ENCODE peak calls at places on chromosomes 11 and 22, in five cellular contexts. One of them, this sample, is unnamed. For H3K79me2, the result is how much of the 10 kb centered on the place peaks cover.

GRCh38 chr22:46370584-46371373 is 35.3 kb downstream of the TRMU start:
- DNase-seq in MM.1S: peak
- DNase-seq in GM23338: no peak
- DNase-seq in DND-41: no peak
- DNase-seq in GM23248: no peak
- DNase-seq in this sample: no peak

GRCh38 chr11:71240865-71241691 is 11.3 kb downstream of the SHANK2 start:
- DNase-seq in GM23248: peak
- DNase-seq in GM23338: peak
- DNase-seq in MM.1S: no peak
- DNase-seq in DND-41: no peak
- DNase-seq in this sample: no peak

GRCh38 chr11:43648888-43649287 is 31.6 kb upstream of the HSD17B12 start:
- DNase-seq in MM.1S: no peak
- DNase-seq in GM23338: no peak
- DNase-seq in DND-41: no peak
- DNase-seq in GM23248: no peak
- DNase-seq in this sample: no peak

GRCh38 chr22:37535159-37535558 is 15.9 kb upstream of the CARD10 start:
- DNase-seq in GM23248: no peak
- DNase-seq in GM23338: no peak
- DNase-seq in MM.1S: no peak
- DNase-seq in DND-41: no peak
- DNase-seq in this sample: no peak

GRCh38 chr11:68118753-68119448 is 2.3 kb downstream of the CHKA start:
- DNase-seq in DND-41: no peak
- DNase-seq in GM23248: no peak
- DNase-seq in GM23338: no peak
- DNase-seq in MM.1S: no peak
- DNase-seq in this sample: no peak

GRCh38 chr11:34890812-34891211 is 25.4 kb downstream of the APIP start:
- DNase-seq in GM23338: peak
- DNase-seq in DND-41: no peak
- DNase-seq in MM.1S: peak
- DNase-seq in GM23248: peak
- DNase-seq in this sample: peak

GRCh38 chr22:38758276-38758945 is 2.6 kb upstream of the SUN2 start:
- DNase-seq in DND-41: peak
- DNase-seq in GM23338: no peak
- DNase-seq in GM23248: no peak
- DNase-seq in MM.1S: no peak
- DNase-seq in this sample: no peak

GRCh38 chr11:57649826-57650738 is at the start of gene YPEL4:
- DNase-seq in MM.1S: no peak
- DNase-seq in GM23338: peak
- DNase-seq in GM23248: peak
- DNase-seq in DND-41: peak
- DNase-seq in this sample: no peak

GRCh38 chr11:112826788-112827187 is 134.4 kb upstream of the NCAM1 start:
- DNase-seq in DND-41: no peak
- DNase-seq in GM23338: no peak
- DNase-seq in MM.1S: no peak
- DNase-seq in GM23248: no peak
- DNase-seq in this sample: no peak

GRCh38 chr11:67060111-67060522 is 3.5 kb downstream of the RHOD start:
- DNase-seq in MM.1S: no peak
- DNase-seq in DND-41: no peak
- DNase-seq in GM23248: peak
- DNase-seq in GM23338: no peak
- DNase-seq in this sample: no peak

GRCh38 chr11:2090172-2091111 is 48.7 kb downstream of the IGF2 start:
- DNase-seq in MM.1S: no peak
- DNase-seq in GM23338: no peak
- DNase-seq in DND-41: no peak
- DNase-seq in GM23248: no peak
- DNase-seq in this sample: no peak

GRCh38 chr11:74678591-74679512 is 52.4 kb downstream of the CHRDL2 start:
- DNase-seq in GM23248: peak
- DNase-seq in MM.1S: no peak
- DNase-seq in GM23338: no peak
- DNase-seq in DND-41: no peak
- DNase-seq in this sample: no peak

GRCh38 chr22:31019276-31019930 is 50.3 kb downstream of the TUG1 start:
- DNase-seq in DND-41: no peak
- DNase-seq in MM.1S: no peak
- DNase-seq in GM23248: no peak
- DNase-seq in GM23338: no peak
- DNase-seq in this sample: no peak

GRCh38 chr11:78161937-78162336 is 22.5 kb upstream of the ALG8 start:
- DNase-seq in GM23248: no peak
- DNase-seq in MM.1S: no peak
- DNase-seq in DND-41: no peak
- DNase-seq in GM23338: no peak
- DNase-seq in this sample: no peak

GRCh38 chr11:17405232-17406005 is 17.0 kb upstream of the KCNJ11 start:
- DNase-seq in DND-41: no peak
- DNase-seq in GM23338: peak
- DNase-seq in MM.1S: peak
- DNase-seq in GM23248: peak
- DNase-seq in this sample: peak

GRCh38 chr11:37857726-37858125 is 1259.7 kb upstream of the RAG2 start:
- DNase-seq in MM.1S: no peak
- DNase-seq in GM23338: peak
- DNase-seq in DND-41: no peak
- DNase-seq in GM23248: no peak
- DNase-seq in this sample: no peak

GRCh38 chr11:77604281-77604680 is 14.5 kb downstream of the AQP11 start:
- DNase-seq in GM23338: no peak
- DNase-seq in GM23248: no peak
- DNase-seq in MM.1S: no peak
- DNase-seq in DND-41: no peak
- DNase-seq in this sample: no peak

GRCh38 chr11:111735262-111736116 is 30.7 kb downstream of the PPP2R1B start:
- DNase-seq in DND-41: no peak
- DNase-seq in MM.1S: no peak
- DNase-seq in GM23338: no peak
- DNase-seq in GM23248: peak
- DNase-seq in this sample: no peak

GRCh38 chr11:106999203-106999602 is 19.1 kb downstream of the GUCY1A2 start:
- DNase-seq in DND-41: no peak
- DNase-seq in GM23338: no peak
- DNase-seq in MM.1S: no peak
- DNase-seq in GM23248: peak
- DNase-seq in this sample: no peak

GRCh38 chr11:67996622-67997459 is 7.1 kb downstream of the UNC93B1 start:
- DNase-seq in GM23248: peak
- DNase-seq in DND-41: peak
- DNase-seq in MM.1S: peak
- DNase-seq in GM23338: peak
- DNase-seq in this sample: peak

GRCh38 chr11:41316726-41317125 is 142.7 kb downstream of the LRRC4C start:
- DNase-seq in GM23248: no peak
- DNase-seq in GM23338: no peak
- DNase-seq in MM.1S: no peak
- DNase-seq in DND-41: no peak
- DNase-seq in this sample: no peak

GRCh38 chr22:39725351-39726035 is 154.9 kb downstream of the CACNA1I start:
- DNase-seq in GM23248: no peak
- DNase-seq in GM23338: no peak
- DNase-seq in MM.1S: no peak
- DNase-seq in DND-41: no peak
- DNase-seq in this sample: no peak

GRCh38 chr11:1844221-1845094 is 5.7 kb downstream of the TNNI2 start:
- DNase-seq in GM23338: no peak
- DNase-seq in GM23248: no peak
- DNase-seq in DND-41: no peak
- DNase-seq in MM.1S: no peak
- DNase-seq in this sample: no peak

GRCh38 chr11:790721-791564 is 1.1 kb upstream of the CEND1 start:
- DNase-seq in GM23248: peak
- DNase-seq in GM23338: peak
- DNase-seq in DND-41: no peak
- DNase-seq in MM.1S: no peak
- DNase-seq in this sample: no peak

GRCh38 chr11:76524919-76525318 is 80.1 kb downstream of the EMSY start:
- DNase-seq in GM23338: no peak
- DNase-seq in DND-41: no peak
- DNase-seq in MM.1S: no peak
- DNase-seq in GM23248: peak
- DNase-seq in this sample: peak

GRCh38 chr11:111938687-111939160 is 1.6 kb downstream of the DIXDC1 start:
- DNase-seq in GM23248: peak
- DNase-seq in DND-41: no peak
- DNase-seq in MM.1S: peak
- DNase-seq in GM23338: peak
- DNase-seq in this sample: no peak

GRCh38 chr11:34302046-34302921 is 55.5 kb downstream of the ABTB2 start:
- DNase-seq in GM23248: peak
- DNase-seq in DND-41: no peak
- DNase-seq in MM.1S: no peak
- DNase-seq in GM23338: no peak
- DNase-seq in this sample: peak

GRCh38 chr11:6610591-6610990 is 1.4 kb downstream of the TAF10 start:
- DNase-seq in GM23248: no peak
- DNase-seq in MM.1S: no peak
- DNase-seq in DND-41: no peak
- DNase-seq in GM23338: no peak
- DNase-seq in this sample: no peak

GRCh38 chr11:59243633-59244032 is 30.9 kb upstream of the MPEG1 start:
- DNase-seq in GM23248: no peak
- DNase-seq in DND-41: no peak
- DNase-seq in GM23338: no peak
- DNase-seq in MM.1S: no peak
- DNase-seq in this sample: no peak

GRCh38 chr22:50119768-50120251 is 30.0 kb downstream of the MOV10L1 start:
- DNase-seq in GM23338: no peak
- DNase-seq in GM23248: no peak
- DNase-seq in MM.1S: no peak
- DNase-seq in DND-41: no peak
- DNase-seq in this sample: no peak

GRCh38 chr22:22884888-22885840 is 2.5 kb upstream of the IGLL5 start:
- DNase-seq in DND-41: peak
- DNase-seq in GM23248: no peak
- DNase-seq in GM23338: no peak
- DNase-seq in MM.1S: peak
- DNase-seq in this sample: no peak
- H3K79me2 ChIP-seq in DND-41: under half
- H3K79me2 ChIP-seq in GM23248: under half
- H3K79me2 ChIP-seq in GM23338: under half
- H3K79me2 ChIP-seq in MM.1S: half or more
- H3K79me2 ChIP-seq in this sample: under half

GRCh38 chr22:42934338-42934737 is 77.3 kb upstream of the ARFGAP3 start:
- DNase-seq in GM23248: no peak
- DNase-seq in GM23338: no peak
- DNase-seq in DND-41: no peak
- DNase-seq in MM.1S: no peak
- DNase-seq in this sample: no peak

GRCh38 chr22:42933783-42934144 is 76.7 kb upstream of the ARFGAP3 start:
- DNase-seq in MM.1S: no peak
- DNase-seq in DND-41: no peak
- DNase-seq in GM23248: peak
- DNase-seq in GM23338: no peak
- DNase-seq in this sample: no peak

GRCh38 chr22:42931421-42932196 is 74.5 kb upstream of the ARFGAP3 start:
- DNase-seq in GM23248: peak
- DNase-seq in DND-41: no peak
- DNase-seq in GM23338: no peak
- DNase-seq in MM.1S: no peak
- DNase-seq in this sample: no peak

GRCh38 chr22:42932197-42932519 is 75.1 kb upstream of the ARFGAP3 start:
- DNase-seq in GM23248: no peak
- DNase-seq in DND-41: no peak
- DNase-seq in GM23338: no peak
- DNase-seq in MM.1S: no peak
- DNase-seq in this sample: no peak

DNA sequence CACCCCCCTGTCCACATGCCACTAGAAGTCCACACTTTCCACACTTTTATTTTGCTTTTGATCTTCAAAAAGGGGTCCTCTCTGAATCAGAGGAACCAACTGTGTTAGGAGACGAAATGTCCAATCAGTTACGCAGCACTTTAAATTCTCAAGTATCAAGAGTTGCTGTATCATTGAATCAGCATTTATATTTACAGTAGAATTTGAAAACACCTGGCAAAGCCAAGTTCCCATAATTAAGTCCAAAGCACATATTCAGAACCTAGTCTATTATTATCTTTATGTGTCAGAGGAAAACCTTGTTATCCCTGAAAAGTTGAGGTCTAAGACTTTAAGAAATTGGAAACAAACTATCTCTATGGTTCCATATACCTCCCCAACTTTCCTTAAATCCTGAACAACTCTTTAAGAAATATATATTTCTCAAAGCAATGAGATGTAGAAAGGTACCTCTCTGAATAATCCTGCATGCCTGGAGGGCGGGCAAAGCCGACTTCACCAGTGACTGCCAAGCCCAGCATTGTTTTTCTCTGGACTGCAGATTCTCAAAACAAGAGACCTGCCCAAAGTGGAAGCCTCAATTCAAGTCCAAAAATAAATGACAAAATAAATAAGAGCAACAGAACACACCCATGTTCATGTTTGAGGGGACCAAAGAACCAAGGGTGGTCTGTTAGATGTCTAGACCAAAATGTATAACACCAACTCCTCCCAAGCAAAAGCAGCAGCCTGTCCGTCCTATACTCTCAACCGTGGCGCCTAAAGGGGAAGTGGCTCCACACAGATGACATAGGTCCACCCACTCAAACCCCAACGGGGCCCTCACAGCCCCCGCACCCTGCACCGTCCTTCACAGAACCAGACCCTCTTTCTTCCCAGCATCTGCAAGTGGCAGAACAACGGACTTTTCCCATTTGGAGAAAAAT is 76.0 kb upstream of the ARFGAP3 start:
- DNase-seq in GM23248: peak
- DNase-seq in DND-41: no peak
- DNase-seq in GM23338: no peak
- DNase-seq in MM.1S: no peak
- DNase-seq in this sample: no peak
- H3K79me2 ChIP-seq in GM23248: half or more
- H3K79me2 ChIP-seq in DND-41: half or more
- H3K79me2 ChIP-seq in GM23338: half or more
- H3K79me2 ChIP-seq in MM.1S: under half
- H3K79me2 ChIP-seq in this sample: half or more

DNA sequence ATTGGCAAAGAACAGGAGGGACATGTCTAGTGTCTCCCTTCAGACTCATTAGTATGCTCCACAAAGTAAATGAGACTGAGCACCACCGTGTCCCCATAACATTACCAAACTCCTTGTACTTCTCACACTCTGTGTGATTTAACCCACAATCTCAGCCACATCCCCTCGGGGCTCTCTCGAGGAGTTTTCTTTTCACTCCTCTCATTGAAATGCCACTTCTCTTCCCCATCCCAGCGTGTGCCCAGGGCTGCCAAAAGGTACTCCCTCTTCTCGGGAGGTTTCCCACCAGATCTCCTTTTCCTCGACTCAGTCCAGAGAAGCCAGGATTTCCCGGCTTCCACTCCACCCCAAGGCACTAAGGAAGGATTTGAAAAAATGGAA is 1.1 kb downstream of the RBFOX2 start:
- DNase-seq in GM23338: no peak
- DNase-seq in MM.1S: no peak
- DNase-seq in DND-41: peak
- DNase-seq in GM23248: peak
- DNase-seq in this sample: no peak
- H3K79me2 ChIP-seq in GM23338: half or more
- H3K79me2 ChIP-seq in MM.1S: under half
- H3K79me2 ChIP-seq in DND-41: under half
- H3K79me2 ChIP-seq in GM23248: half or more
- H3K79me2 ChIP-seq in this sample: half or more

GRCh38 chr22:20254975-20255946 is 12.9 kb downstream of the RTN4R start:
- DNase-seq in GM23338: no peak
- DNase-seq in DND-41: no peak
- DNase-seq in MM.1S: no peak
- DNase-seq in GM23248: no peak
- DNase-seq in this sample: no peak
- H3K79me2 ChIP-seq in GM23338: under half
- H3K79me2 ChIP-seq in DND-41: under half
- H3K79me2 ChIP-seq in MM.1S: under half
- H3K79me2 ChIP-seq in GM23248: under half
- H3K79me2 ChIP-seq in this sample: under half

This sample was measured in HCT116.